ENCODE peak calls at places on chromosome 3, in five cellular contexts. E is heart right ventricle, U is mammary epithelial cell, A is A673, B is uterus. J is an unnamed sample. For H3K4me1, the result is how much of the 10 kb centered on the place peaks cover.

GRCh38 chr3:45153658-45154437 is 7.7 kb upstream of the CDCP1 start:
- DNase-seq in A (no peak), B (no peak), E (no peak), U (peak), J (no peak)

GRCh38 chr3:114128231-114128630 is 50.6 kb downstream of the DRD3 start:
- DNase-seq in E (no peak), U (no peak), B (no peak), A (no peak), J (no peak)

GRCh38 chr3:14531856-14532395 is 8.2 kb downstream of the GRIP2 start:
- DNase-seq in U (no peak), A (no peak), E (no peak), B (no peak), J (peak)

GRCh38 chr3:152139651-152140050 is 129.1 kb upstream of the MBNL1 start:
- DNase-seq in B (no peak), E (no peak), U (peak), A (no peak), J (no peak)

GRCh38 chr3:39917060-39917773 is 107.8 kb downstream of the MYRIP start:
- DNase-seq in E (no peak), B (no peak), A (no peak), U (peak), J (no peak)

GRCh38 chr3:134038716-134039115 is 9.0 kb upstream of the SLCO2A1 start:
- DNase-seq in A (no peak), U (no peak), E (no peak), B (no peak), J (no peak)

GRCh38 chr3:79005084-79005483 is 762.7 kb downstream of the ROBO1 start:
- DNase-seq in U (no peak), B (no peak), A (peak), E (no peak), J (no peak)

GRCh38 chr3:32780735-32781210 is 37.0 kb upstream of the TRIM71 start:
- DNase-seq in U (no peak), A (peak), E (peak), B (peak), J (peak)

GRCh38 chr3:25689226-25689625 is 24.5 kb upstream of the TOP2B start:
- DNase-seq in U (no peak), B (no peak), A (no peak), E (no peak), J (no peak)

GRCh38 chr3:194559530-194559929 is 72.7 kb upstream of the ATP13A3 start:
- DNase-seq in B (no peak), A (no peak), E (no peak), U (no peak), J (no peak)

GRCh38 chr3:164450276-164450905 is 627.9 kb downstream of the SI start:
- DNase-seq in B (no peak), A (no peak), U (no peak), E (no peak), J (no peak)

GRCh38 chr3:47016934-47017435 is 37.5 kb downstream of the NBEAL2 start:
- DNase-seq in U (peak), E (no peak), A (peak), B (no peak), J (no peak)

GRCh38 chr3:43198791-43199644 is 87.3 kb upstream of the SNRK start:
- DNase-seq in A (no peak), U (no peak), E (no peak), B (no peak), J (no peak)

GRCh38 chr3:9721015-9721697 is 10.4 kb upstream of the BRPF1 start:
- DNase-seq in U (no peak), A (no peak), E (no peak), B (no peak), J (no peak)

GRCh38 chr3:194950906-194951628 is 265.4 kb downstream of the FAM43A start:
- DNase-seq in U (no peak), A (no peak), B (no peak), E (no peak), J (no peak)

GRCh38 chr3:48707157-48707556 is 9.9 kb downstream of the IP6K2 start:
- DNase-seq in B (no peak), E (no peak), A (no peak), U (no peak), J (no peak)

GRCh38 chr3:48698891-48699290 is 13.2 kb upstream of the NCKIPSD start:
- DNase-seq in B (no peak), E (no peak), U (no peak), A (no peak), J (no peak)

GRCh38 chr3:48700750-48701405 is 15.2 kb upstream of the NCKIPSD start:
- DNase-seq in E (no peak), A (no peak), U (no peak), B (no peak), J (no peak)

GRCh38 chr3:48697952-48698351 is 12.2 kb upstream of the NCKIPSD start:
- DNase-seq in E (no peak), A (no peak), B (no peak), U (no peak), J (no peak)

DNA sequence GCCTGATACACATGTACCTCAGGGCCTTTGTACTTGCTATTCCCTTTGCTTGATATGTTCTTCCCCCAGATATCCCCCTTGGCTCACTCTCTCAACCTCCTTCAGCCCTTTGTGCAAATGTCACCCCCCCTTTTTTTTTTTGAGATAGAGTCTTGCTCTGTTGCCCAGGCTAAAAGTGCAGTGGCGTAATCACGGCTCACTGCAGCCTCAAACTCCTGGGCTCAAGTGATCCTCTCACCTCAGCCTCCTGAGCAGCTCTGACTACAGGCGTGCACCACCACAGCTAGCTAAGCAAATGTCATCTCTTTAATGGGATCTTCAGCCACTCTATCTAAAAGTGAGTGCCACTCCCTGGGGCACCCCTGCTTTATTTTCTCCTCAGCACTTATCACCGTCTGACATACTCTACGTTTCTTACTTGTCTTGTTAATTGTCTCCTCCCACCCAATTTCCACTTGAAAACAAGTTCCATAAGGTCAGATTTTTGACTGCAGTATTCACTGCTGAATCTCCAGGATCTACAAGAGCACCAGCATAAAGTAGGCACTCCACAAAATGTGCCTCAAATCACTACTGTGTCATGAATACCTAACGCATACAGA is 14.6 kb downstream of the IP6K2 start:
- DNase-seq in E (no peak), A (no peak), U (no peak), B (no peak), J (no peak)
- H3K4me3 ChIP-seq in E (no peak), A (no peak), U (no peak), B (no peak), J (no peak)

GRCh38 chr3:23546186-23546585 is 259.6 kb upstream of the UBE2E1 start:
- DNase-seq in U (no peak), E (no peak), B (no peak), A (no peak), J (no peak)
- TF ChIP-seq CTCF in U (no peak), E (no peak), B (no peak), A (no peak), J (no peak)

GRCh38 chr3:126542340-126543241 is 16.1 kb downstream of the C3orf22 start:
- DNase-seq in A (no peak), B (peak), U (no peak), E (no peak), J (no peak)
- H3K4me1 ChIP-seq in A (under half), B (under half), U (under half), E (under half), J (under half)

DNA sequence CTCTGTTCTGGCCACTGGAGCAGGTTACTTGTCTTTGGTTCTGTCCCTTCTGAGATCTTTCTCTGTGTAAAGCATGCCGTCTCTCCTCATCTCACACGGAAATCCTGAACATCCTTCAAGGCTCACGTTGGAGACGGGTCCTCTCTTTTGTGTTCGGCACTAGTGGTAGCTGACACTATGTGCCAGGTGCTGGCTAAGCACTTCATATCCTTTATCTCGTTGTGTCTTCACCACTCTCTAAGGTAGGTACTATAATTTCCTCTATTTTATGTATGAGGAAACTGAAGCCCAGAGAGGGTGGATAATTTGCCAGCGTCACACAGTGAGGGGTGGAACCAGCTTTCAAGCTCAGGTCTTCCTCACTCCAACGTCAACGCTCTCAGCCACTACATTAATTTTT is 1.2 kb downstream of the IFT122 start:
- DNase-seq in U (peak), A (no peak), B (no peak), E (no peak), J (no peak)
- H3K4me3 ChIP-seq in U (peak), A (peak), B (no peak), E (peak), J (no peak)

GRCh38 chr3:16508591-16508995 is 4.9 kb downstream of the RFTN1 start:
- DNase-seq in E (no peak), U (no peak), A (no peak), B (no peak), J (no peak)

GRCh38 chr3:16506884-16507409 is 6.6 kb downstream of the RFTN1 start:
- DNase-seq in B (no peak), U (no peak), E (no peak), A (no peak), J (no peak)

GRCh38 chr3:16508242-16508575 is 5.3 kb downstream of the RFTN1 start:
- DNase-seq in A (no peak), U (no peak), B (no peak), E (no peak), J (no peak)

GRCh38 chr3:16506451-16506850 is 7.0 kb downstream of the RFTN1 start:
- DNase-seq in A (no peak), B (no peak), E (no peak), U (no peak), J (no peak)

DNA sequence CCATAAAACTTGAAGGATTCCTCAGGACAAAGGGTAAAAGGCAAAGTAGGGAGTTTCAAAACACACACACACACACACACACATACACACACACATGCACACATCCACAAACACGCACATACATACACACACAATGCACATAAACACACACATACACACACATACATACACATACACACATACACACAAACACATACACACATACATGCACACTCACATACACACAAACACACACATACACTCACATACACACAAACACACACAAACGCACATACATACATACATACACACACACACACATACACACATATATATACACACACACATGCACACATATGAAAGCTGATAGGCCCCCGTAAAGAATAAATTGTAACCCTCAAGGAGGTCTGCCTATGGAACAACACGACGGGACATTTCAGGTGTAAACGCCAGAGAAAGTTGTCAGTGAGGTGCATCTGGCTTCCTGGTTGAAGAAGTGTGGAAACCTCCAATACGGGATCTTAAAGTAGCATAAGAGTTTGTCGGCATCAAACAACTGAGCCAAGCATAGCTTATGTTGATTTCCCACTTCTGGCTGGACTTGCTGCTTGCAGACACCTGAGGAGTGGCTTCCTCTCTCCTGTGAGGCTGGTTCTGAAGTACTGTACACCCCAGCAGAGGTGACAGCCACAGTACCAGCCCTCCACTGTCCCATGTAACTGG is 5.8 kb downstream of the RFTN1 start:
- DNase-seq in A (no peak), U (no peak), E (no peak), B (no peak), J (no peak)
- TF ChIP-seq CTCF in A (no peak), U (no peak), E (no peak), B (no peak), J (no peak)

GRCh38 chr3:13013151-13013561 is 60.1 kb downstream of the IQSEC1 start:
- DNase-seq in A (no peak), U (no peak), B (no peak), E (no peak), J (no peak)
- H3K4me1 ChIP-seq in A (under half), U (under half), B (under half), E (under half), J (under half)

DNA sequence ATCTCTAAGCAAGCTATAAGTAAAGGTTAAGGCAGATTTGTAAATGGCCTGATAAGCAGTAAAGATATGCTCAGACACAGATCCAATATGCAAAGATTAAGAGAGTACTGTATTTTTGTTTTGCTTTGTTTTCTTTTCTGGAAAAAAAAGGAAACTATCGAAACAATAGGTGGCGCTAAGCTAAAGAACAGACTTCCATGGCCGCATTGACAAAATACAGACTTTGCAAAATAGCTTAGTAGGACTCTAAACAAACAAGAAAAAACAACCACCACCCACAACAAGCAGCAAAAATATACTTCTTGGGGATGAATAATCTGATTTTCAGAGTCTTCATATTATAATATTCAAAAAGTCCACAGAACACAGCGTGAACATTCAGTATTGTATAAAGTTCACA is 758.4 kb upstream of the ROBO1 start:
- DNase-seq in E (no peak), U (no peak), A (peak), B (no peak), J (no peak)
- H3K4me3 ChIP-seq in E (no peak), U (no peak), A (no peak), B (no peak), J (no peak)

GRCh38 chr3:59212128-59212764 is 162.4 kb upstream of the CFAP20DC start:
- DNase-seq in U (peak), B (no peak), E (no peak), A (peak), J (no peak)
- TF ChIP-seq CTCF in U (peak), B (peak), E (peak), A (peak), J (peak)

J was measured in mucosa of descending colon.